ENCODE peak calls at places on chromosomes 11 and 22, in six cellular contexts. S, B, K, C, T and Q are unnamed samples.

GRCh38 chr11:47412152-47412746 is 3.9 kb downstream of the SLC39A13 start:
- DNase-seq in S (no peak), B (peak), K (no peak), C (no peak), T (peak), Q (peak)

GRCh38 chr11:34679681-34680080 is 58.8 kb downstream of the EHF start:
- DNase-seq in S (no peak), B (no peak), K (no peak), C (no peak), T (no peak), Q (no peak)

GRCh38 chr11:22371188-22371587 is 33.0 kb downstream of the SLC17A6 start:
- DNase-seq in S (no peak), B (no peak), K (no peak), C (no peak), T (no peak), Q (no peak)

GRCh38 chr22:45155050-45155840 is 8.5 kb upstream of the NUP50 start:
- DNase-seq in S (no peak), B (no peak), K (no peak), C (no peak), T (no peak), Q (no peak)

GRCh38 chr11:44221486-44221885 is 88.5 kb downstream of the ALX4 start:
- DNase-seq in S (no peak), B (no peak), K (no peak), C (no peak), T (no peak), Q (no peak)

GRCh38 chr11:62923634-62924411 is 2.7 kb upstream of the CHRM1 start:
- DNase-seq in S (no peak), B (peak), K (peak), C (no peak), T (peak), Q (no peak)

GRCh38 chr11:107563702-107564101 is 1.8 kb downstream of the ALKBH8 start:
- DNase-seq in S (peak), B (peak), K (peak), C (no peak), T (peak), Q (peak)

GRCh38 chr22:43698403-43698802 is 113.7 kb downstream of the EFCAB6 start:
- DNase-seq in S (no peak), B (no peak), K (no peak), C (no peak), T (no peak), Q (no peak)

GRCh38 chr22:29040385-29041275 is 21.0 kb downstream of the C22orf31 start:
- DNase-seq in S (peak), B (peak), K (peak), C (peak), T (peak), Q (peak)

GRCh38 chr11:4006946-4007680 is 87.5 kb upstream of the RRM1 start:
- DNase-seq in S (no peak), B (no peak), K (no peak), C (no peak), T (no peak), Q (no peak)

GRCh38 chr11:127451852-127452251 is 451.3 kb upstream of the KIRREL3 start:
- DNase-seq in S (no peak), B (no peak), K (no peak), C (no peak), T (no peak), Q (no peak)

GRCh38 chr11:6705905-6706535 is 22.9 kb upstream of the MRPL17 start:
- DNase-seq in S (peak), B (peak), K (peak), C (peak), T (peak), Q (no peak)

GRCh38 chr11:120208012-120208441 is 2.8 kb upstream of the OAF start:
- DNase-seq in S (no peak), B (no peak), K (no peak), C (no peak), T (no peak), Q (no peak)

GRCh38 chr22:31173386-31174145 is 13.6 kb downstream of the RNF185 start:
- DNase-seq in S (no peak), B (no peak), K (no peak), C (no peak), T (no peak), Q (no peak)

GRCh38 chr11:36619502-36619901 is 21.5 kb upstream of the RAG2 start:
- DNase-seq in S (no peak), B (no peak), K (no peak), C (no peak), T (no peak), Q (no peak)

GRCh38 chr11:79285756-79286155 is 155.1 kb downstream of the TENM4 start:
- DNase-seq in S (no peak), B (no peak), K (no peak), C (no peak), T (no peak), Q (no peak)